ENCODE peak calls at places on chromosomes 5 and 9, in five cellular contexts. F is fibroblast of mammary gland, E is testis, U is Peyer's patch, V is cardiac muscle cell. A is an unnamed sample.

GRCh38 chr5:110884005-110884404 is 145.2 kb downstream of the SLC25A46 start:
- DNase-seq in F (peak), E (no peak), U (no peak), V (no peak), A (no peak)

GRCh38 chr9:91758491-91758981 is 191.5 kb downstream of the ROR2 start:
- DNase-seq in F (peak), E (peak), U (no peak), V (peak), A (peak)

GRCh38 chr9:11973011-11973410 is 720.2 kb upstream of the TYRP1 start:
- DNase-seq in F (no peak), E (no peak), U (no peak), V (no peak), A (no peak)

GRCh38 chr5:69493235-69493925 is 790 bp downstream of the OCLN start:
- DNase-seq in F (peak), E (peak), U (no peak), V (peak), A (no peak)

GRCh38 chr9:15936316-15936869 is 383.6 kb downstream of the CCDC171 start:
- DNase-seq in F (peak), E (no peak), U (no peak), V (peak), A (no peak)

GRCh38 chr9:136954270-136955083 is 2.4 kb downstream of the LCN12 start:
- DNase-seq in F (no peak), E (no peak), U (no peak), V (no peak), A (no peak)

GRCh38 chr9:38278457-38278856 is 114.0 kb upstream of the ALDH1B1 start:
- DNase-seq in F (no peak), E (no peak), U (no peak), V (no peak), A (peak)

GRCh38 chr5:55847837-55848236 is 3.3 kb upstream of the IL31RA start:
- DNase-seq in F (peak), E (no peak), U (no peak), V (no peak), A (no peak)

GRCh38 chr5:3297852-3298251 is 297.8 kb upstream of the IRX1 start:
- DNase-seq in F (no peak), E (no peak), U (no peak), V (no peak), A (no peak)

GRCh38 chr5:80865547-80865946 is 94.6 kb upstream of the RASGRF2 start:
- DNase-seq in F (peak), E (no peak), U (no peak), V (no peak), A (no peak)

GRCh38 chr5:146002491-146002890 is 66.1 kb downstream of the SH3RF2 start:
- DNase-seq in F (no peak), E (no peak), U (no peak), V (no peak), A (no peak)

GRCh38 chr9:137316012-137316981 is 14.2 kb upstream of the NRARP start:
- DNase-seq in F (peak), E (peak), U (no peak), V (peak), A (no peak)

GRCh38 chr5:168950241-168950951 is 350.5 kb downstream of the SLIT3 start:
- DNase-seq in F (no peak), E (no peak), U (no peak), V (no peak), A (no peak)

GRCh38 chr5:169296456-169297220 is 4.3 kb downstream of the SLIT3 start:
- DNase-seq in F (peak), E (no peak), U (no peak), V (no peak), A (no peak)

GRCh38 chr5:139513852-139514485 is 31.4 kb upstream of the STING1 start:
- DNase-seq in F (no peak), E (no peak), U (no peak), V (no peak), A (no peak)

GRCh38 chr5:134092875-134093274 is 21.6 kb upstream of the TCF7 start:
- DNase-seq in F (peak), E (no peak), U (no peak), V (no peak), A (no peak)

GRCh38 chr5:139654875-139655491 is 6.8 kb downstream of the CXXC5 start:
- DNase-seq in F (no peak), E (no peak), U (no peak), V (peak), A (no peak)

GRCh38 chr9:73030370-73031039 is 77.7 kb upstream of the ALDH1A1 start:
- DNase-seq in F (no peak), E (no peak), U (no peak), V (no peak), A (no peak)

GRCh38 chr5:137741718-137742117 is 5.8 kb upstream of the KLHL3 start:
- DNase-seq in F (no peak), E (no peak), U (no peak), V (no peak), A (no peak)

GRCh38 chr9:114434878-114435311 is 47.1 kb upstream of the AKNA start:
- DNase-seq in F (peak), E (peak), U (no peak), V (peak), A (no peak)

GRCh38 chr9:128104171-128104618 is 23.3 kb downstream of the PTGES2 start:
- DNase-seq in F (no peak), E (peak), U (no peak), V (no peak), A (no peak)

DNA sequence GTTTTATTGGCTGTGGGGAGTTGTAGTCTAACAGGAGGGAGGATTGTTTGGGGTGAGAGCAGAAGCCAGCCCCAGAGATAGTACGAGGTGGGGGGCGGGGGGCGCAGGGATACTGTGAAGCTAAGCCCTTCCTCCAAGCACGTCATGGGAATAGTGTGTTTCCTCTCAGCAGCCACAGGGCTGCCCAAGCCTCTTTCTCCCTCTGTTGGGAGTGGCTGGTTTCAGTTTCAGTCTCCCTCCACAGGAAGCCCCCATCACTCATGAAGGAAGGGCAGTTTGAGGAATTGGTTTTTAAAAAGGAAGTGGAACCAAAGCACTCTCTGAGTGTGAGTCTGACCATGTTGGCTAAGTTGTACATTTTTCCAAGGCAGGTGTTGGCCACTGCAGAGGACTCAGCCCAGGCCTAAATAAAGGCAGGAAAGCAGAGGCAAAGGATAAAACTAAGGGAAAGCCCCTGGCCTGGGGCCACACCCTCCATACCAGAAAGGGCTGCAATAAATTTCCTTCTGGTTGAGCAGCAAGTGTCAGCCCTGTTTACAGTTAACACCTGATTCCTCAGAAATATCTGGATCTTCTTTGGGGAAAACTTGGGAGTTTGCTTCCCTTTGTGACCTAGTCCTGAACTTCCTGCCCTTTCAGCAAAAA is 3.2 kb downstream of the RAB24 start:
- DNase-seq in F (peak), E (no peak), U (peak), V (peak), A (no peak)
- TF ChIP-seq CTCF in F (peak), E (no peak), U (no peak), V (no peak), A (peak)

GRCh38 chr5:180208038-180208434 is 975 bp downstream of the RASGEF1C start:
- DNase-seq in F (no peak), E (no peak), U (no peak), V (no peak), A (peak)
- TF ChIP-seq CTCF in F (no peak), E (no peak), U (no peak), V (no peak), A (no peak)

GRCh38 chr9:19232830-19233194 is 2.3 kb downstream of the DENND4C start:
- DNase-seq in F (peak), E (no peak), U (no peak), V (no peak), A (no peak)

GRCh38 chr9:19232117-19232829 is 1.8 kb downstream of the DENND4C start:
- DNase-seq in F (no peak), E (no peak), U (no peak), V (no peak), A (no peak)

GRCh38 chr9:19231126-19232035 is 888 bp downstream of the DENND4C start:
- DNase-seq in F (no peak), E (peak), U (peak), V (peak), A (no peak)

GRCh38 chr9:19229725-19230355 is 653 bp upstream of the DENND4C start:
- DNase-seq in F (no peak), E (peak), U (no peak), V (peak), A (peak)

GRCh38 chr9:19230356-19231125 is at the start of gene DENND4C:
- DNase-seq in F (peak), E (peak), U (peak), V (peak), A (peak)
- TF ChIP-seq CTCF in F (no peak), E (no peak), U (peak), V (peak), A (peak)

GRCh38 chr9:76191493-76191892 is 202.7 kb downstream of the RFK start:
- DNase-seq in F (no peak), E (no peak), U (no peak), V (no peak), A (no peak)

GRCh38 chr9:76198336-76198735 is 195.9 kb downstream of the RFK start:
- DNase-seq in F (peak), E (no peak), U (no peak), V (no peak), A (no peak)

GRCh38 chr9:76192013-76192412 is 202.2 kb downstream of the RFK start:
- DNase-seq in F (no peak), E (no peak), U (no peak), V (no peak), A (no peak)

GRCh38 chr9:76200315-76200714 is 193.9 kb downstream of the RFK start:
- DNase-seq in F (no peak), E (no peak), U (no peak), V (no peak), A (no peak)

DNA sequence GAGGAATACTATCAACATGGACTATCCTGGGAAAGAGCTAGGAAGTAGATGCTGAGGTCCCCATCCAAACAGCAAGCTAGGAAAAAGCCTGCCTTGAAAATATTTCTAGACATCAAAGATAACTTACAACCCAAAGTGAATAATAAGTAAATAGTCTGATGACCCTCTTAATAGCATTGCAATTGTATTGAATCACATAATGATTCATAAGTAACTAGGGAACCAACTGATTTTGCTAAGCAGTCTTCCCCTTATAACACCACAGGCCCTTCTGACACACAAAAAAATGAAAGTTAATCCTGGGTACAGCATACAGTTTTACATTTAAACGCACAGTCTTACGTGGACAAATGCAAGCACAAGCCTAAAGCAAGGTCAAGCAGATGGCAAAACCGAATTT is 199.3 kb downstream of the RFK start:
- DNase-seq in F (peak), E (no peak), U (no peak), V (no peak), A (no peak)
- TF ChIP-seq CTCF in F (no peak), E (no peak), U (no peak), V (no peak), A (no peak)

A was measured in osteocyte.